ENCODE peak calls at places on chromosomes 11 and 22, in seven cellular contexts. One of them, this sample, is unnamed.

GRCh38 chr11:57904369-57904768 is 119.3 kb upstream of the OR9Q1 start:
- DNase-seq in HL-60: no peak
- DNase-seq in GM23338: no peak
- DNase-seq in brain microvascular endothelial cell: no peak
- DNase-seq in stomach: no peak
- DNase-seq in fibroblast of mammary gland: no peak
- DNase-seq in HCT116: no peak
- DNase-seq in this sample: no peak

GRCh38 chr11:113596658-113597057 is 109.5 kb downstream of the TMPRSS5 start:
- DNase-seq in HL-60: no peak
- DNase-seq in GM23338: peak; percentile 27
- DNase-seq in brain microvascular endothelial cell: no peak
- DNase-seq in stomach: no peak
- DNase-seq in fibroblast of mammary gland: no peak
- DNase-seq in HCT116: no peak
- DNase-seq in this sample: no peak

GRCh38 chr22:48371391-48371790 is 1456.3 kb downstream of the BRD1 start:
- DNase-seq in HL-60: no peak
- DNase-seq in GM23338: no peak
- DNase-seq in brain microvascular endothelial cell: no peak
- DNase-seq in stomach: no peak
- DNase-seq in fibroblast of mammary gland: no peak
- DNase-seq in HCT116: no peak
- DNase-seq in this sample: no peak

GRCh38 chr11:64990222-64990918 is 6.4 kb downstream of the BATF2 start:
- DNase-seq in HL-60: peak; percentile 54
- DNase-seq in GM23338: no peak
- DNase-seq in brain microvascular endothelial cell: peak; percentile 26
- DNase-seq in stomach: no peak
- DNase-seq in fibroblast of mammary gland: peak; percentile 4
- DNase-seq in HCT116: no peak
- DNase-seq in this sample: no peak

GRCh38 chr22:44211946-44212930 is 31.5 kb downstream of the PARVG start:
- DNase-seq in HL-60: no peak
- DNase-seq in GM23338: no peak
- DNase-seq in brain microvascular endothelial cell: no peak
- DNase-seq in stomach: no peak
- DNase-seq in fibroblast of mammary gland: peak; percentile 20
- DNase-seq in HCT116: no peak
- DNase-seq in this sample: peak; percentile 74

GRCh38 chr22:27641049-27641790 is 160.3 kb downstream of the MN1 start:
- DNase-seq in HL-60: no peak
- DNase-seq in GM23338: no peak
- DNase-seq in brain microvascular endothelial cell: no peak
- DNase-seq in stomach: no peak
- DNase-seq in fibroblast of mammary gland: no peak
- DNase-seq in HCT116: no peak
- DNase-seq in this sample: no peak

GRCh38 chr11:14583252-14584105 is 60.1 kb upstream of the PDE3B start:
- DNase-seq in HL-60: no peak
- DNase-seq in GM23338: no peak
- DNase-seq in brain microvascular endothelial cell: no peak
- DNase-seq in stomach: peak; percentile 47
- DNase-seq in fibroblast of mammary gland: no peak
- DNase-seq in HCT116: no peak
- DNase-seq in this sample: peak; percentile 1

GRCh38 chr11:11207428-11207827 is 145.6 kb downstream of the CSNK2A3 start:
- DNase-seq in HL-60: no peak
- DNase-seq in GM23338: peak; percentile 15
- DNase-seq in brain microvascular endothelial cell: no peak
- DNase-seq in stomach: no peak
- DNase-seq in fibroblast of mammary gland: no peak
- DNase-seq in HCT116: no peak
- DNase-seq in this sample: no peak

GRCh38 chr11:121291896-121292502 is 572 bp upstream of the SC5D start:
- DNase-seq in HL-60: peak; percentile 45
- DNase-seq in GM23338: peak; percentile 36
- DNase-seq in brain microvascular endothelial cell: no peak
- DNase-seq in stomach: no peak
- DNase-seq in fibroblast of mammary gland: no peak
- DNase-seq in HCT116: no peak
- DNase-seq in this sample: no peak

GRCh38 chr11:121293276-121293569 is 652 bp downstream of the SC5D start:
- DNase-seq in HL-60: no peak
- DNase-seq in GM23338: no peak
- DNase-seq in brain microvascular endothelial cell: peak; percentile 27
- DNase-seq in stomach: no peak
- DNase-seq in fibroblast of mammary gland: peak; percentile 30
- DNase-seq in HCT116: no peak
- DNase-seq in this sample: no peak

GRCh38 chr11:121295246-121296007 is 2.9 kb downstream of the SC5D start:
- DNase-seq in HL-60: no peak
- DNase-seq in GM23338: no peak
- DNase-seq in brain microvascular endothelial cell: no peak
- DNase-seq in stomach: no peak
- DNase-seq in fibroblast of mammary gland: peak; percentile 6
- DNase-seq in HCT116: no peak
- DNase-seq in this sample: no peak

GRCh38 chr11:121291319-121291718 is 1.3 kb upstream of the SC5D start:
- DNase-seq in HL-60: no peak
- DNase-seq in GM23338: no peak
- DNase-seq in brain microvascular endothelial cell: no peak
- DNase-seq in stomach: no peak
- DNase-seq in fibroblast of mammary gland: no peak
- DNase-seq in HCT116: no peak
- DNase-seq in this sample: no peak

DNA sequence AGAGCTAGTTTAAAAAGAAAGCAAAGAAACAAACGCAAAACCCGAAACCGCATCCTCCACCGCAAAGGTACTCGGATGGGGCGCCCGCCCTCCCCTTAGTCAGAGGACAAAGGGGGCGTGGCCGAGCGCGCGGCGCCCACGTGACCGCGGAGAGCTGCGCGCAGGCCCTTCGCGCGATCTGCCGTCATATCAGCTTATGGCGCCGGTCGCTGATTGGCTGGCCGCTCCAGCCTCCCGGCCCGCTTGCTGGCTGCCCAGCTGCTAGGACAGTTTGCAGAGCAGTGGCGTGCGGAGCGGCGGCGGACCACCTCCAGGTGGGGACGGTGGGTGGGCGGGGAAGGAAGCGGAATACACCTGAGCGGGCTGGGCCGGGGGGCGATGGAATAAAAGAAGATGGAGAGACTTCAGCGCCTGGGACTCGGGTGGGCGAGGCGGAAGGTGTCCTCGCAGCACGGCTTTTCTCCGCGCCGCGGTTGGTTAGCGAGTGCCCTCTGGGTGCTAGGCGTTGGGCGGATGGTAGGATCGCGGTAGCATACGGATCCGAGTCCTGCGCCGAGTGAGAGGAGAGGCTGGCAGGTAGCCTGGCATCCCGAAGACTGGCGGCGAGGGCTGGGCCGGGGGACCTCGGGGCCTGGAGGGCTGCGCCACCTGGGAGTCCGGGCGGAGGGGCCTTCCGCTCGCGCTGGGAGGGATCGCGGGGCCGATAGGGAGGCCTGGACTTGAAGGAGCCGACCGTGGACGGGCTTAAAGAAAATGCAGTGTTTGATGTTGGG is at the start of gene SC5D:
- DNase-seq in HL-60: peak; percentile 92
- DNase-seq in GM23338: peak; percentile 98
- DNase-seq in brain microvascular endothelial cell: peak; percentile 87
- DNase-seq in stomach: peak; percentile 96
- DNase-seq in fibroblast of mammary gland: peak; percentile 89
- DNase-seq in HCT116: peak; percentile 82
- DNase-seq in this sample: peak; percentile 91
- TF ChIP-seq CTCF in HL-60: no peak
- TF ChIP-seq CTCF in GM23338: no peak
- TF ChIP-seq CTCF in brain microvascular endothelial cell: no peak
- TF ChIP-seq CTCF in stomach: no peak
- TF ChIP-seq CTCF in fibroblast of mammary gland: no peak
- TF ChIP-seq CTCF in HCT116: no peak
- TF ChIP-seq CTCF in this sample: no peak

DNA sequence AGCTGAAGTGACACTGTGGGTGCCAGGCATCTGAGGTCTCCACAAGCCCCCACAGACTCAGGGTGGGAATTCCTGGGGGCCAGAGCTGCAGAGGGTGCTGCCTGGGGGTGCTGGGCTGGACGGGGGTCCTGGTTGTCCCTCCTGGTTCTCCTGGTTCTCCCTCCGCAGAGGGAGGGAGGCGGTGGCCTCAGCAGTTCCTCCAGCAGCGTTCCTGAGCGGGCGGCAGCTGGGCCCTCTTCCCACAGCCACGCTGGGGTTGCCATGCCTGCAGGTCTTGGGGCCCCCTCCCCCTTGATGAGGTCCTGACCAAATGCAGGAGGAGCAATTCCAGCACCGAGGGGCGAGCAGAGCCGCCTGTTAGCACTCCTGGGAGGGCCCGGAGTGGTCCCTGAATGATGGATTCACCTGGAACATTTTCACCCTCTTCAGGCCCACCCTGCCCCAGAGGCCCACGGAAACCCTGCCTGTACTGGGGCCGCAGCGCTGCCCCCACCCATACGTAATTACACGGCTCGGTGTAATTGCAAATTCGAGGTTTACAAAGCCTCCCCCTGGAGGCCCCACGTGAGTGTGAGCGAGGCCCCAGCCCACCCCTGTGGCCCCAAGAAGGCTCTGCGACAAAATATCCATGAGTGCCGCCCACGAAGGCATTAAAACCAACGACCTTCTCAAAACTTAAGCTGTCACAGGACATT is 635 bp downstream of the C11orf21 start:
- DNase-seq in HL-60: peak; percentile 83
- DNase-seq in GM23338: no peak
- DNase-seq in brain microvascular endothelial cell: no peak
- DNase-seq in stomach: peak; percentile 23
- DNase-seq in fibroblast of mammary gland: no peak
- DNase-seq in HCT116: no peak
- DNase-seq in this sample: no peak
- H3K4me3 ChIP-seq in HL-60: peak overlapping the region; percentile 69
- H3K4me3 ChIP-seq in GM23338: no peak overlapping the region
- H3K4me3 ChIP-seq in brain microvascular endothelial cell: no peak overlapping the region
- H3K4me3 ChIP-seq in stomach: peak overlapping the region; percentile 25
- H3K4me3 ChIP-seq in fibroblast of mammary gland: no peak overlapping the region
- H3K4me3 ChIP-seq in HCT116: no peak overlapping the region
- H3K4me3 ChIP-seq in this sample: no peak overlapping the region

GRCh38 chr22:43092085-43092484 is 2.9 kb upstream of the TTLL1 start:
- DNase-seq in HL-60: peak; percentile 72
- DNase-seq in GM23338: no peak
- DNase-seq in brain microvascular endothelial cell: no peak
- DNase-seq in stomach: no peak
- DNase-seq in fibroblast of mammary gland: no peak
- DNase-seq in HCT116: no peak
- DNase-seq in this sample: no peak

GRCh38 chr22:43094085-43094484 is 4.9 kb upstream of the TTLL1 start:
- DNase-seq in HL-60: peak; percentile 85
- DNase-seq in GM23338: no peak
- DNase-seq in brain microvascular endothelial cell: no peak
- DNase-seq in stomach: peak; percentile 53
- DNase-seq in fibroblast of mammary gland: no peak
- DNase-seq in HCT116: no peak
- DNase-seq in this sample: peak; percentile 34

GRCh38 chr22:43088616-43088978 is 594 bp downstream of the TTLL1 start:
- DNase-seq in HL-60: no peak
- DNase-seq in GM23338: no peak
- DNase-seq in brain microvascular endothelial cell: no peak
- DNase-seq in stomach: no peak
- DNase-seq in fibroblast of mammary gland: no peak
- DNase-seq in HCT116: no peak
- DNase-seq in this sample: no peak

GRCh38 chr22:43088979-43089717 is at the start of gene TTLL1:
- DNase-seq in HL-60: peak; percentile 94
- DNase-seq in GM23338: peak; percentile 96
- DNase-seq in brain microvascular endothelial cell: peak; percentile 85
- DNase-seq in stomach: peak; percentile 92
- DNase-seq in fibroblast of mammary gland: peak; percentile 75
- DNase-seq in HCT116: peak; percentile 76
- DNase-seq in this sample: peak; percentile 81

DNA sequence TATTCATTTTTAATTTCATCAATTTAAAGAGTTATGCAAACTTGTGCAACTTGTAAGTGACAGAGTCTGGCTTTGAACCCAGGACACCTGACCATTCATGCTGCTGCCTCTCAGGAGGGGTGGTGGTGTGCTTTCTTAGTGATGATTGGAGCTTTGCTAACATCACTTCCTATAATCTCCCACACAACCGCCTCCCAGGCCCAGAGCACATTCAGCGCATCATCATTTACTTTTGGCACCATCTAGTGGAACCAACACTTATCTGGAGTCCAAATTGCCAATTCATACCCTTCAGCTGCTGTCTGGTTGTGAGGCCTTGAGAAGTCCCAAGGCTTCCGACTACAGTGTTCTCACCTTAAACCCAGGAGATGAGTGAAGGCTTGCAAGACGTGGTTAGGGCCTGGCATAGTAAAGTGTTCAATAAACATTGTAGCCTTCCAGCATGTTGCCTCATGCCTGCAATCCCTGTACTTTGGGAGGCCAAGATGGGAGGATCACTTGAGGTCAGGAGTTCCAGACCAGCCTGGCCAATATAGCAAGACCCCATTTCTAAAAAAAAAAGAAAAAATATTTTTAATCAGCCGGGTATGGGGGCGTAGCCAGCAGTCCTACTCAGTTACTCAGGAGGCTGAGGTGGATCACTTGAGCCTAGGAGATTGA is 1.1 kb upstream of the TTLL1 start:
- DNase-seq in HL-60: peak; percentile 89
- DNase-seq in GM23338: no peak
- DNase-seq in brain microvascular endothelial cell: peak; percentile 80
- DNase-seq in stomach: peak; percentile 49
- DNase-seq in fibroblast of mammary gland: peak; percentile 93
- DNase-seq in HCT116: peak; percentile 90
- DNase-seq in this sample: peak; percentile 89
- TF ChIP-seq CTCF in HL-60: peak; percentile 45
- TF ChIP-seq CTCF in GM23338: no peak
- TF ChIP-seq CTCF in brain microvascular endothelial cell: peak; percentile 72
- TF ChIP-seq CTCF in stomach: no peak
- TF ChIP-seq CTCF in fibroblast of mammary gland: peak; percentile 54
- TF ChIP-seq CTCF in HCT116: peak; percentile 59
- TF ChIP-seq CTCF in this sample: peak; percentile 70

DNA sequence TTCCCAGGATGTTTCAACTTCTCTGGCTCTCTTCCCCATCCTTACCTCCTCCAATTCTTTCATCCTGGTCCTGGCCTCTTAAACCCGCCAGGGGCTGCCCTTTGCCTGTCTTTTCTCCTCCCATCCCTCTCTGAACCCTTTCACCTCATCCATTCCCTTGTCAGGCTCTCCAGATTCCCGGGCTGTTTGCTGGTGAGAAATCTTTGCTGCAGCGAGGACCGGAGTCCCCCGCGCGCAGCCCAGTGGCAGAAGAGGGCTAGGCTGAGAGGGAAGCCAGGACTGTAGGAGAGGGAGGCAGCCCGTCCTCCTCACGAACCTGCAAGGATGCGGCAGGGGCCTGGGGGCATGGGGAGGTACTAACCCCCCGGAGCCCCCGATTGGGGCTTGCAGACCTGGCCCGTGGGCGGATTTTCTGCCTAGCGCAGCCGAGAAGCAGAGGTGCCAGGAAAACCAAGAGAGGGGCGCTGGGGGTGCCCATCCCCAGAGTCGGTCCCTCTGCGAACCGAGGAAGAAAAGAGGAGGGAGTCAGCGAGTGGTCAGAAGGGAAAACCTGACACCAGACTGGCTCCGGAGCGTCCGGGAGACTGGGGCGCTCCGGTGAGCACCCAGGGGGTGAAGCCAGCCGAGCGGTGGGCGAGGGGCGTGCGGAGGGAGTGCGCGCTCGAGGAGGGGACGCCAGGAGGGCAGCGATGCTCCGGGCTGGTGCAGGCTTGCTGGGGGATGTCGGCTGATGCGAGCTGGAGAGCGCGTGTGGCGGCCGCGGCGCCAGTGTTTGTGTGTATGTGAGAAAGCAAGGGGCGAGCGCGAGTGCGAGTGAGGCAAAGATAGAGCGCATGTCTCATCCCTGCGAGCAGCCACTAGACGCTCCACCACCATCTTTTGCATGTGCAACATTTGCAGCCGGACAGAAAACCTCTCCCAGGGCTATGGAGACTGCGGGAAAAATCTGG is at the start of gene GRIA4:
- DNase-seq in HL-60: no peak
- DNase-seq in GM23338: peak; percentile 74
- DNase-seq in brain microvascular endothelial cell: peak; percentile 53
- DNase-seq in stomach: peak; percentile 27
- DNase-seq in fibroblast of mammary gland: peak; percentile 23
- DNase-seq in HCT116: no peak
- DNase-seq in this sample: peak; percentile 38
- H3K4me3 ChIP-seq in HL-60: no peak within 1 kb of the TSS
- H3K4me3 ChIP-seq in GM23338: peak within 1 kb of the TSS; percentile 73
- H3K4me3 ChIP-seq in brain microvascular endothelial cell: peak within 1 kb of the TSS; percentile 63
- H3K4me3 ChIP-seq in stomach: peak within 1 kb of the TSS; percentile 37
- H3K4me3 ChIP-seq in fibroblast of mammary gland: peak within 1 kb of the TSS; percentile 16
- H3K4me3 ChIP-seq in HCT116: no peak within 1 kb of the TSS
- H3K4me3 ChIP-seq in this sample: peak within 1 kb of the TSS; percentile 44